ENCODE peak calls at places on chromosomes 12 and 14, in ten cellular contexts. W is tibial artery; A is fibroblast of the aortic adventitia; C is A549; P is fibroblast of mammary gland; H is IMR-90; V is esophagus muscularis mucosa; M is suprapubic skin; L is HepG2; S is naive thymus-derived CD4-positive, alpha-beta T cell. D is an unnamed sample.
A peak's percentile ranks its signal among the peaks of the same experiment; 100 is the strongest.

GRCh38 chr12:14190694-14191093 is 174.8 kb upstream of the ATF7IP start:
- DNase-seq in W (no peak), A (no peak), C (no peak), P (no peak), H (no peak), V (no peak), M (no peak), L (no peak), S (no peak), D (no peak)

GRCh38 chr12:119505001-119505400 is 88.6 kb upstream of the TMEM233 start:
- DNase-seq in W (no peak), A (no peak), C (no peak), P (no peak), H (no peak), V (no peak), M (no peak), L (no peak), S (no peak), D (no peak)

GRCh38 chr14:73796881-73797539 is 54.6 kb upstream of the PTGR2 start:
- DNase-seq in W (no peak), A (peak; percentile 26), C (no peak), P (no peak), H (peak; percentile 37), V (no peak), M (no peak), L (no peak), S (no peak), D (no peak)

GRCh38 chr14:68389973-68390372 is 402.9 kb downstream of the ZFP36L1 start:
- DNase-seq in W (no peak), A (peak; percentile 68), C (no peak), P (no peak), H (no peak), V (no peak), M (no peak), L (no peak), S (no peak), D (no peak)

GRCh38 chr14:56284641-56285040 is 166.4 kb downstream of the PELI2 start:
- DNase-seq in W (no peak), A (no peak), C (no peak), P (no peak), H (peak; percentile 46), V (no peak), M (no peak), L (no peak), S (no peak), D (no peak)

GRCh38 chr14:39322807-39323206 is 89.1 kb downstream of the MIA2 start:
- DNase-seq in W (no peak), A (peak; percentile 13), C (no peak), P (peak; percentile 21), H (peak; percentile 51), V (no peak), M (no peak), L (no peak), S (no peak), D (no peak)

GRCh38 chr12:54294152-54294913 is 6.5 kb downstream of the NFE2 start:
- DNase-seq in W (peak; percentile 38), A (peak; percentile 40), C (peak; percentile 83), P (peak; percentile 44), H (no peak), V (no peak), M (no peak), L (peak; percentile 89), S (peak; percentile 45), D (no peak)

GRCh38 chr12:123131879-123132402 is 18.9 kb downstream of the PITPNM2 start:
- DNase-seq in W (no peak), A (no peak), C (no peak), P (no peak), H (no peak), V (no peak), M (no peak), L (no peak), S (peak; percentile 78), D (no peak)

GRCh38 chr14:23557521-23557920 is 1.4 kb downstream of the THTPA start:
- DNase-seq in W (no peak), A (no peak), C (no peak), P (no peak), H (no peak), V (no peak), M (no peak), L (no peak), S (no peak), D (no peak)
- H3K4me3 ChIP-seq in W (peak overlapping the region; percentile 79), A (no peak overlapping the region), C (peak overlapping the region; percentile 93), P (peak overlapping the region; percentile 90), H (no peak overlapping the region), V (no peak overlapping the region), M (no peak overlapping the region), L (no peak overlapping the region), S (no peak overlapping the region), D (peak overlapping the region; percentile 87)

GRCh38 chr12:9864913-9865675 is 4.1 kb downstream of the CLEC2B start:
- DNase-seq in W (no peak), A (no peak), C (no peak), P (no peak), H (no peak), V (no peak), M (no peak), L (no peak), S (peak; percentile 41), D (no peak)
- H3K4me3 ChIP-seq in W (no peak overlapping the region), A (no peak overlapping the region), C (no peak overlapping the region), P (no peak overlapping the region), H (no peak overlapping the region), V (peak overlapping the region; percentile 17), M (peak overlapping the region; percentile 48), L (no peak overlapping the region), S (peak overlapping the region; percentile 60), D (no peak overlapping the region)

GRCh38 chr12:76915381-76916169 is 36.8 kb upstream of the CSRP2 start:
- DNase-seq in W (no peak), A (peak; percentile 57), C (no peak), P (peak; percentile 37), H (no peak), V (no peak), M (no peak), L (no peak), S (no peak), D (no peak)
- H3K4me3 ChIP-seq in W (no peak overlapping the region), A (no peak overlapping the region), C (no peak overlapping the region), P (no peak overlapping the region), H (no peak overlapping the region), V (no peak overlapping the region), M (no peak overlapping the region), L (no peak overlapping the region), S (no peak overlapping the region), D (no peak overlapping the region)

GRCh38 chr12:57231276-57232021 is 1.9 kb downstream of the SHMT2 start:
- DNase-seq in W (no peak), A (no peak), C (no peak), P (no peak), H (no peak), V (no peak), M (no peak), L (no peak), S (no peak), D (no peak)
- H3K4me3 ChIP-seq in W (no peak overlapping the region), A (peak overlapping the region; percentile 93), C (peak overlapping the region; percentile 78), P (peak overlapping the region; percentile 1), H (peak overlapping the region; percentile 59), V (no peak overlapping the region), M (no peak overlapping the region), L (peak overlapping the region; percentile 71), S (no peak overlapping the region), D (peak overlapping the region; percentile 81)

DNA sequence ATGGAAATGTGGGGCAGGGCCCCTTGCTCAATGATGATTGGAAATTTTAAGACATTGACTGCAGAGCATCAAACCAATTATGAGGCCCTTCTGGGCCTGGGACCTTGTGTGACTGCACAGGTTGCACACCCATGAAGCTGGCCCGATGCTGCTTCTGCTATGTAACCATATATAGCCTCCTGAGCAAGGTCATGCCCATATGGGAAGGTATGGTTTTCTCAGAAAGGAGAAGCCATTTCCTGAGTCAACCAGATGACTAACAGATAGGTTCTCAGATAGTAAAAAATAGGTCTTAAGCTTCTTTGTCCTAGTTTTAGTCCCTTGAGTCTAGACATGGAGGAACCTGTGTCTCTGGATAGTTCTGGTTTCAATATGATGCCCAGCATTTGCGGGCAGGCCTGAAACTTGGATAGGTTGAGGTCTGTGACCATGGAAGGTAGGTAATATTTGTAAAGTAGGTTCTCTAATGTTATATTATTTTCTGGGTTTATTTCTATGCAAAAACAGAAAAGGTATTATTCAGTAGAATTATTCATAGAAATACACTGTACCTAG is 63.6 kb upstream of the IGF1 start:
- DNase-seq in W (no peak), A (no peak), C (no peak), P (no peak), H (no peak), V (no peak), M (no peak), L (no peak), S (no peak), D (no peak)
- H3K4me3 ChIP-seq in W (no peak overlapping the region), A (no peak overlapping the region), C (no peak overlapping the region), P (no peak overlapping the region), H (no peak overlapping the region), V (no peak overlapping the region), M (no peak overlapping the region), L (no peak overlapping the region), S (no peak overlapping the region), D (no peak overlapping the region)

GRCh38 chr14:22388669-22389625 is 200.1 kb downstream of the DAD1 start:
- DNase-seq in W (no peak), A (peak; percentile 43), C (peak; percentile 13), P (peak; percentile 62), H (peak; percentile 51), V (no peak), M (no peak), L (peak; percentile 67), S (no peak), D (no peak)

GRCh38 chr14:22387776-22388241 is 201.2 kb downstream of the DAD1 start:
- DNase-seq in W (no peak), A (no peak), C (no peak), P (no peak), H (no peak), V (no peak), M (no peak), L (no peak), S (no peak), D (no peak)

GRCh38 chr14:22384974-22385526 is 204.0 kb downstream of the DAD1 start:
- DNase-seq in W (no peak), A (no peak), C (no peak), P (no peak), H (no peak), V (no peak), M (no peak), L (no peak), S (no peak), D (no peak)

GRCh38 chr14:22384167-22384549 is 204.9 kb downstream of the DAD1 start:
- DNase-seq in W (no peak), A (no peak), C (no peak), P (no peak), H (no peak), V (no peak), M (no peak), L (no peak), S (no peak), D (no peak)

GRCh38 chr14:22386924-22387775 is 201.9 kb downstream of the DAD1 start:
- DNase-seq in W (peak; percentile 60), A (peak; percentile 84), C (peak; percentile 82), P (peak; percentile 72), H (peak; percentile 72), V (no peak), M (peak; percentile 76), L (peak; percentile 88), S (peak; percentile 33), D (no peak)
- H3K4me3 ChIP-seq in W (no peak overlapping the region), A (no peak overlapping the region), C (no peak overlapping the region), P (no peak overlapping the region), H (no peak overlapping the region), V (no peak overlapping the region), M (no peak overlapping the region), L (no peak overlapping the region), S (no peak overlapping the region), D (no peak overlapping the region)

D was measured in GM06990.